ENCODE peak calls at places on chromosome 19, in seven cellular contexts. R, C, D, S, A, Z and W are unnamed samples.

GRCh38 chr19:2059422-2060201 is 8.6 kb upstream of the MKNK2 start:
- DNase-seq in R (peak), C (peak), D (no peak), S (peak), A (peak), Z (peak), W (peak)

GRCh38 chr19:49343127-49343526 is 7.9 kb downstream of the CD37 start:
- DNase-seq in R (no peak), C (no peak), D (no peak), S (no peak), A (no peak), Z (peak), W (no peak)

GRCh38 chr19:18807861-18808331 is 16.8 kb upstream of the COMP start:
- DNase-seq in R (no peak), C (no peak), D (no peak), S (no peak), A (no peak), Z (peak), W (no peak)

GRCh38 chr19:52391135-52391534 is 6.5 kb upstream of the ZNF528 start:
- DNase-seq in R (no peak), C (no peak), D (no peak), S (no peak), A (no peak), Z (no peak), W (no peak)

GRCh38 chr19:21143846-21144245 is 2.0 kb downstream of the ZNF431 start:
- DNase-seq in R (no peak), C (peak), D (no peak), S (no peak), A (peak), Z (no peak), W (no peak)

GRCh38 chr19:16920816-16921529 is 32.2 kb downstream of the F2RL3 start:
- DNase-seq in R (peak), C (peak), D (no peak), S (peak), A (peak), Z (no peak), W (no peak)

GRCh38 chr19:56856822-56857221 is 16.3 kb upstream of the PEG3 start:
- DNase-seq in R (no peak), C (no peak), D (no peak), S (no peak), A (no peak), Z (no peak), W (no peak)

GRCh38 chr19:21638776-21639175 is 128.6 kb downstream of the ZNF100 start:
- DNase-seq in R (no peak), C (no peak), D (no peak), S (no peak), A (no peak), Z (no peak), W (no peak)

GRCh38 chr19:41442473-41443360 is at the start of gene ERICH4:
- DNase-seq in R (no peak), C (no peak), D (no peak), S (no peak), A (no peak), Z (no peak), W (no peak)

GRCh38 chr19:16951529-16951928 is 62.7 kb downstream of the F2RL3 start:
- DNase-seq in R (no peak), C (peak), D (no peak), S (no peak), A (no peak), Z (no peak), W (no peak)

GRCh38 chr19:46639356-46640061 is 3.5 kb upstream of the GNG8 start:
- DNase-seq in R (peak), C (peak), D (no peak), S (peak), A (no peak), Z (peak), W (no peak)

GRCh38 chr19:10271543-10272086 is 695 bp downstream of the ICAM1 start:
- DNase-seq in R (no peak), C (peak), D (no peak), S (no peak), A (no peak), Z (no peak), W (no peak)

GRCh38 chr19:49921871-49922755 is 6.9 kb upstream of the ATF5 start:
- DNase-seq in R (peak), C (peak), D (no peak), S (no peak), A (no peak), Z (peak), W (no peak)

GRCh38 chr19:4052114-4052992 is 14.3 kb downstream of the ZBTB7A start:
- DNase-seq in R (no peak), C (peak), D (no peak), S (no peak), A (peak), Z (peak), W (no peak)

GRCh38 chr19:15790096-15790495 is 2.6 kb downstream of the OR10H5 start:
- DNase-seq in R (no peak), C (no peak), D (no peak), S (no peak), A (peak), Z (no peak), W (no peak)

GRCh38 chr19:5147074-5147970 is 178.4 kb downstream of the KDM4B start:
- DNase-seq in R (no peak), C (no peak), D (no peak), S (no peak), A (no peak), Z (peak), W (no peak)

GRCh38 chr19:58563034-58563573 is 4.7 kb upstream of the UBE2M start:
- DNase-seq in R (peak), C (no peak), D (no peak), S (no peak), A (no peak), Z (no peak), W (peak)

GRCh38 chr19:10637894-10638293 is 12.5 kb downstream of the SLC44A2 start:
- DNase-seq in R (no peak), C (no peak), D (no peak), S (no peak), A (no peak), Z (no peak), W (no peak)

GRCh38 chr19:56383826-56384605 is 9.3 kb downstream of the ZNF582 start:
- DNase-seq in R (no peak), C (peak), D (no peak), S (no peak), A (no peak), Z (no peak), W (no peak)

GRCh38 chr19:912181-913079 is 589 bp downstream of the R3HDM4 start:
- DNase-seq in R (no peak), C (no peak), D (no peak), S (no peak), A (no peak), Z (no peak), W (no peak)

GRCh38 chr19:4208385-4209094 is 20.8 kb upstream of the EBI3 start:
- DNase-seq in R (no peak), C (peak), D (no peak), S (no peak), A (peak), Z (no peak), W (no peak)

GRCh38 chr19:16530540-16531379 is 11.5 kb downstream of the CHERP start:
- DNase-seq in R (no peak), C (no peak), D (no peak), S (no peak), A (no peak), Z (no peak), W (no peak)

GRCh38 chr19:35236638-35237400 is 8.3 kb upstream of the FAM187B start:
- DNase-seq in R (no peak), C (no peak), D (no peak), S (no peak), A (no peak), Z (no peak), W (no peak)

GRCh38 chr19:12791345-12792047 is at the start of gene JUNB:
- DNase-seq in R (peak), C (peak), D (peak), S (peak), A (peak), Z (peak), W (peak)

GRCh38 chr19:11151181-11151580 is 4.4 kb downstream of the SPC24 start:
- DNase-seq in R (no peak), C (no peak), D (no peak), S (no peak), A (no peak), Z (peak), W (no peak)

GRCh38 chr19:56538761-56539263 is at the start of gene ZFP28:
- DNase-seq in R (no peak), C (no peak), D (peak), S (peak), A (no peak), Z (peak), W (no peak)

GRCh38 chr19:18055967-18056366 is 30.8 kb downstream of the IL12RB1 start:
- DNase-seq in R (no peak), C (no peak), D (no peak), S (no peak), A (no peak), Z (no peak), W (no peak)

GRCh38 chr19:42132851-42133528 is 744 bp upstream of the POU2F2 start:
- DNase-seq in R (peak), C (peak), D (peak), S (no peak), A (peak), Z (peak), W (peak)

GRCh38 chr19:13339869-13340268 is 166.4 kb downstream of the CACNA1A start:
- DNase-seq in R (no peak), C (no peak), D (no peak), S (no peak), A (no peak), Z (no peak), W (no peak)